ENCODE peak calls at places on chromosomes 3 and 15, in nine cellular contexts. N is breast epithelium, W is A549, C is neural crest cell, K is pancreas, P is heart left ventricle, J is body of pancreas, Q is MCF 10A, E is nephron progenitor cell. L is an unnamed sample.

GRCh38 chr3:107704477-107704876 is 181.7 kb downstream of the BBX start:
- DNase-seq in N (no peak), W (no peak), C (no peak), K (no peak), P (no peak), J (no peak), Q (no peak), E (no peak), L (no peak)

GRCh38 chr15:40108061-40108854 is 421 bp downstream of the BMF start:
- DNase-seq in N (peak), W (peak), C (no peak), K (peak), P (peak), J (peak), Q (no peak), E (peak), L (no peak)

GRCh38 chr3:151443583-151443982 is 17.3 kb downstream of the IGSF10 start:
- DNase-seq in N (no peak), W (no peak), C (no peak), K (no peak), P (no peak), J (no peak), Q (peak), E (peak), L (no peak)

GRCh38 chr3:188342991-188343732 is 189.2 kb downstream of the LPP start:
- DNase-seq in N (no peak), W (no peak), C (no peak), K (no peak), P (peak), J (no peak), Q (no peak), E (no peak), L (no peak)

GRCh38 chr15:72307036-72307435 is 12.9 kb downstream of the CELF6 start:
- DNase-seq in N (no peak), W (no peak), C (no peak), K (no peak), P (no peak), J (no peak), Q (no peak), E (no peak), L (no peak)

GRCh38 chr3:99473321-99473751 is 165.1 kb upstream of the COL8A1 start:
- DNase-seq in N (no peak), W (no peak), C (no peak), K (no peak), P (no peak), J (no peak), Q (peak), E (no peak), L (no peak)

GRCh38 chr15:101138913-101139880 is 112.7 kb downstream of the CHSY1 start:
- DNase-seq in N (no peak), W (no peak), C (no peak), K (no peak), P (no peak), J (no peak), Q (no peak), E (no peak), L (no peak)

GRCh38 chr15:29516929-29517328 is 247.3 kb upstream of the NSMCE3 start:
- DNase-seq in N (no peak), W (no peak), C (no peak), K (no peak), P (no peak), J (no peak), Q (no peak), E (no peak), L (no peak)

GRCh38 chr3:194711286-194711685 is 25.6 kb downstream of the FAM43A start:
- DNase-seq in N (no peak), W (no peak), C (no peak), K (no peak), P (no peak), J (no peak), Q (no peak), E (no peak), L (no peak)

GRCh38 chr15:49155834-49156627 is 632 bp upstream of the COPS2 start:
- DNase-seq in N (no peak), W (no peak), C (no peak), K (no peak), P (no peak), J (no peak), Q (no peak), E (peak), L (no peak)

GRCh38 chr3:185585862-185586643 is at the start of gene SENP2:
- DNase-seq in N (peak), W (peak), C (peak), K (peak), P (peak), J (peak), Q (peak), E (peak), L (peak)
- TF ChIP-seq CTCF in N (no peak), W (no peak), C (no peak), K (no peak), P (no peak), J (no peak), Q (no peak), E (no peak), L (no peak)

DNA sequence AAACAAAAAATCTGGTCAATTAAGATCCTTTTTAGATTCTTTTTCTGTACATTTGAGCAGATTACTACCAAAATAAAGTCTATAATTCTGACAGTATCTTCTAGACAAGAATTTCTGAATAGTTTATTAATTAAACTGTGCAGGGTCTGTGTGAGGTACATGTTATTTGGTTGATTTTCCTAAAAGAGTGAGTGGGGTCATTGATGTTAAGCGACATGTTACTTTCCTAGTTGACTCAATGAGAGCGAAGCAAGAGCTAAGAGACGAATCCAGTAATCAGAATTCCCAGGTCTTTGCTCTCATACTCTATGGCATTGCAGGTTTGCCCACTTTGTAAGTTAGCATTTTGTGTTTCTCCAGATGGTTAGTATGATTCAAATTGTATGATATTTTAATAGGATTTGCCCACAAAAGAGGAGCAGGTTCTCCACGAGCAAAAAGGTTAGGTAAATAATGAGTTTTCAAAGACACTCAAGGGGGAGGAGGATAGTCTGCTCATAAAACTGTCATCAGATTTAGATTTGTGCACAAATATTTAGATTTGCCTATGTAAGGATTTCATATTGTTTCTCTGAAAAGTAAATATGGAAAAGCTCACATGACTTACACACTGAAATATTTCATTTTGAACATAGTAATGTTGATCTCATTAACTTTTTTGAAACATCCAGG is 217.2 kb upstream of the CGNL1 start:
- DNase-seq in N (no peak), W (no peak), C (no peak), K (no peak), P (no peak), J (no peak), Q (no peak), E (no peak), L (no peak)
- TF ChIP-seq CTCF in N (no peak), W (no peak), C (no peak), K (no peak), P (no peak), J (no peak), Q (no peak), E (no peak), L (no peak)

DNA sequence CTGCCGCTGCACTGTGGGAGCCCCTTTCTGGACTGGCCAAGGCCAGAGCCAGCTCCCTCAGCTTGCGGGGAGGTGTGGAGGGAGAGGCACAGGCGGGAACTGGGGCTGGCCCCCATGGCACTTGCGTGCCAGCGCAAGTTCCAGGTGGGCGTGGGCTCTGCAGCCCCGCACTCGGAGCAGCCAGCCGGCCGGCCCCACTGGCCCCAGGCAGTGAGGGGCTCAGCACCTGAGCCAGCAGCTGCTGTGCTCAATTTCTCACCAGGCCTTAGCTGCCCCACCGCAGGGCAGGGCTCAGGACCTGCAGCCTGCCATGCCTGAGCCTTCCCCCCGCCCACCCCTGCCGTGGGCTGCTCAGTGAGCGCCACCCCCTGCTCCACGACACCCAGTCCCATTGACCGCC is 4.6 kb upstream of the GPR156 start:
- DNase-seq in N (no peak), W (no peak), C (no peak), K (peak), P (no peak), J (no peak), Q (no peak), E (no peak), L (no peak)
- TF ChIP-seq CTCF in N (no peak), W (no peak), C (no peak), K (no peak), P (no peak), J (no peak), Q (no peak), E (no peak), L (no peak)

GRCh38 chr3:165078293-165078692 is at the start of gene SI:
- DNase-seq in N (no peak), W (no peak), C (no peak), K (no peak), P (no peak), J (no peak), Q (no peak), E (no peak), L (no peak)
- TF ChIP-seq CTCF in N (no peak), W (no peak), C (no peak), K (no peak), P (no peak), J (no peak), Q (no peak), E (no peak), L (no peak)

GRCh38 chr3:129025691-129026435 is 24.8 kb downstream of the EFCC1 start:
- DNase-seq in N (no peak), W (no peak), C (no peak), K (no peak), P (peak), J (no peak), Q (no peak), E (no peak), L (no peak)

GRCh38 chr3:129022114-129022994 is 21.2 kb downstream of the EFCC1 start:
- DNase-seq in N (no peak), W (no peak), C (no peak), K (no peak), P (peak), J (peak), Q (no peak), E (no peak), L (no peak)

GRCh38 chr3:129022995-129023332 is 21.9 kb downstream of the EFCC1 start:
- DNase-seq in N (no peak), W (no peak), C (no peak), K (no peak), P (no peak), J (no peak), Q (no peak), E (no peak), L (no peak)

GRCh38 chr3:129025108-129025507 is 24.0 kb downstream of the EFCC1 start:
- DNase-seq in N (no peak), W (no peak), C (no peak), K (no peak), P (no peak), J (no peak), Q (no peak), E (no peak), L (no peak)

DNA sequence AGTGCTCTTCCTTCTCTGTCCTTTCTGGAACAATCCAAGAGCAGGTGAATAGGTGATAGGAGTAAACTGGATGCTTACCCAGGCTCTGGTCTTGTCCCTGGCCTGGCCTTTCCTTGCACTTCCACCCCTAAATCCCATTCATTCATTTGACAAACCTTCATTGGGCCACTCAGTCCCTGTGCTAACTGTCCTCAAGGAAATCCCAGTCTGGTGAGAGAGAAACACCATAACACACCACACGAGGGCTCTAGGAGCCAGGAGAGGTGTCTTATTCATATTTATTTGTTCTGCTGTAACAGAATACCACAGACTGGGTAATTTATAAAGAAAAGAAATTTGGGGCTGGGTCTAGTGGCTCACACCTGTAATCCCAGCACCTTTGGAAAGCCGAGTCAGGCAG is 22.8 kb downstream of the EFCC1 start:
- DNase-seq in N (no peak), W (peak), C (no peak), K (no peak), P (no peak), J (peak), Q (peak), E (no peak), L (no peak)
- TF ChIP-seq CTCF in N (no peak), W (peak), C (peak), K (no peak), P (no peak), J (no peak), Q (no peak), E (no peak), L (no peak)

GRCh38 chr3:23811919-23812318 is 6.2 kb downstream of the UBE2E1 start:
- DNase-seq in N (no peak), W (no peak), C (no peak), K (no peak), P (no peak), J (no peak), Q (no peak), E (no peak), L (no peak)

GRCh38 chr3:23809294-23809693 is 3.5 kb downstream of the UBE2E1 start:
- DNase-seq in N (no peak), W (no peak), C (no peak), K (no peak), P (no peak), J (no peak), Q (no peak), E (no peak), L (no peak)

GRCh38 chr3:23809840-23810341 is 4.1 kb downstream of the UBE2E1 start:
- DNase-seq in N (no peak), W (no peak), C (no peak), K (no peak), P (no peak), J (no peak), Q (no peak), E (no peak), L (no peak)

GRCh38 chr3:23811117-23811487 is 5.3 kb downstream of the UBE2E1 start:
- DNase-seq in N (no peak), W (no peak), C (no peak), K (no peak), P (no peak), J (peak), Q (no peak), E (no peak), L (no peak)

GRCh38 chr3:23810342-23811116 is 4.8 kb downstream of the UBE2E1 start:
- DNase-seq in N (peak), W (peak), C (peak), K (peak), P (peak), J (peak), Q (peak), E (peak), L (peak)
- TF ChIP-seq CTCF in N (no peak), W (peak), C (peak), K (no peak), P (no peak), J (no peak), Q (no peak), E (no peak), L (no peak)

DNA sequence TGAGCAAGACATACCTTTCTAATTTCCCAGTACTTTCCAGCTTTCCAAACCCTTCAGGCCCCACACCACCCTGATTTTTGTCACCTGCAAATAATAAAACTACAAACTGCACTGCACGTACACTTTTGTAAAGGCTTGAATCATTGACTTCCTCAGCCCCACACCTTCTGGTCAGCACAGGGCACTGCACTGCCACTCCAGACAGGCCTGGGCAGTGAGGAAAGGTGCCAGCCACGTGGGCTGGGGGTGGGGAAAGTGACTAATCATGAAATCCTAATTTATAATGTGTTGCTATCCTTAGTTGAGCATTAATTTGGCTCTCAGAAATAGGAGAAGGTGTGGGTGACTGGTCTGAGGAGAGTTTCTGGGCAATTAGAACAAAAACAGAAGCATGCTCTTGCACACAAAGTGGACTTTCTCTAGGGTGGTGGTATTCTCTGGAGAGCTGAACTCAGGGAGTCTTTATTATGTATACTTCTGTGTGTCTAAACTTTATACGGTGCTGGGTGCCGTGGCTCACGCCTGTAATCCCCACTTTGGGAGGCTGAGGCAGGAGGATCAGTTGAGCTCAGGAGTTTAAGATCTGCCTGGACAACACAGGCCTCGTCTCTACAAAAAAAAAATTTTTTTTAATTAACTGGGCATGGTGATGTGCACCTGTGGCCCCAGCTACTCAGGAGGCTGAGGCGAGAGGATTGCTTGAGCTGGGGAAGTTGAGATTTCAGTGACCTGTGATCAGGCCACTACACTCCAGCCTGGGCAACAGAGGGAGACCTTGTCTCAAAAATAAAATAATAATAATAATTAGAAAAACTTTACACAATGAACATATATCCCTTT is 58.2 kb upstream of the FLNB start:
- DNase-seq in N (no peak), W (peak), C (no peak), K (no peak), P (peak), J (peak), Q (peak), E (no peak), L (no peak)
- TF ChIP-seq CTCF in N (peak), W (peak), C (no peak), K (peak), P (no peak), J (peak), Q (peak), E (no peak), L (no peak)

GRCh38 chr15:58246041-58246440 is 107.9 kb downstream of the AQP9 start:
- DNase-seq in N (no peak), W (no peak), C (no peak), K (no peak), P (no peak), J (no peak), Q (no peak), E (no peak), L (no peak)
- TF ChIP-seq CTCF in N (no peak), W (no peak), C (no peak), K (no peak), P (no peak), J (no peak), Q (no peak), E (no peak), L (no peak)

GRCh38 chr3:172333692-172334457 is 114.4 kb downstream of the GHSR start:
- DNase-seq in N (no peak), W (no peak), C (no peak), K (no peak), P (no peak), J (no peak), Q (no peak), E (no peak), L (no peak)
- TF ChIP-seq CTCF in N (no peak), W (peak), C (peak), K (no peak), P (no peak), J (no peak), Q (no peak), E (no peak), L (no peak)

DNA sequence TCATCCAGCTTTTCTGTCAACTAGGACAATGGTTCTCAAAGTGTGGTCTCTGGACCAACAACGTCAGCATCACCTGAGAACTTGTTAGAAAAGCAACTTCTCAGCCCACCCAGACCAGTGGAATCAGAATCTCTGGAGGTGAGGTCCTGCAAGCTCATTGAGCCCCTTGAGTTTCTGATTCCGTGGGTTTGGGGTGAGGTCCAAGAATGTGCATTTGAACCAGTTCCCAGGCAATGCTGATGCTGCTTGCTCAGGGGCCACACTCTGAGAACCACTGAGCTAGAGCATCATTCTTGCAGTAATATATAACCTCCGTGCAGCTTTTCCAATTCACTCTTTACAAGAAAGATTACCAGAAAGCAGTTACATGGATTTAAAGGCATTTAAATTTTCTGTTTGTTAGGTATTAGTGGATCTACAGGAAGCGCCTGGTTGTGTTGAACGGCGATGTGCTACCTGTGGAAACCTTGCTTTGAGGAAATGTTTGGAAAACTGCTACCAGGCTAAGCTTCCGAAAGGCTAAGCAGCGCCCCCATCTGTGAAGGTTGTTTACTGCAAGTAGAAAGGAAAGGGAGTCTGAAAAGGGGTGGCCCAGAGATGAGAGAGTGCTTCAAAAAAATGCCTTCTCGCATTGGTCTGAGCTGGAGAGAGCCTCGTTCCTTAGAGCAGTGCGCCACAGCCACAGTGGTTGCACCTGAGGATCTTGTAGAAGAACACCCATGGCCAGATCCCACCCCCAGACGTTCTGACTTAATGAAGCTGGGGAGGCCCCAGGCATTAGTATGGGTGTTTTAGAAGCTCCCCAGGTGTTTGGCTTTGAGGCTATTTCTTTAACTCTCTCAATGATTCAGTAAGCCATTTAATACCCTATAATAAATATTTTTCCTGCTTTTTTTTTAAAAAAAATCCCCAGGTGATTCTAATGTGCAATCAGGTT is 50.0 kb downstream of the RLBP1 start:
- DNase-seq in N (no peak), W (peak), C (peak), K (no peak), P (no peak), J (peak), Q (peak), E (peak), L (peak)
- TF ChIP-seq CTCF in N (peak), W (peak), C (peak), K (peak), P (peak), J (peak), Q (peak), E (peak), L (peak)

L was measured in natural killer cell.